ENCODE peak calls at places on chromosomes 3 and 15, in eight cellular contexts. S, C, R, Q, B, V, M and T are unnamed samples.
A peak's percentile ranks its signal among the peaks of the same experiment; 100 is the strongest.

GRCh38 chr3:23094890-23095462 is 108.2 kb upstream of the UBE2E2 start:
- DNase-seq in S (no peak), C (no peak), R (peak; percentile 71), Q (no peak), B (peak; percentile 77), V (no peak), M (no peak), T (no peak)

GRCh38 chr15:52679232-52680040 is at the start of gene ATOSA:
- DNase-seq in S (peak; percentile 94), C (no peak), R (peak; percentile 91), Q (peak; percentile 90), B (peak; percentile 64), V (peak; percentile 98), M (peak; percentile 96), T (peak; percentile 93)

GRCh38 chr15:74417230-74417629 is 16.5 kb downstream of the SEMA7A start:
- DNase-seq in S (no peak), C (no peak), R (no peak), Q (no peak), B (no peak), V (no peak), M (no peak), T (no peak)

GRCh38 chr3:140499114-140499757 is 178.6 kb upstream of the TRIM42 start:
- DNase-seq in S (no peak), C (no peak), R (peak; percentile 11), Q (no peak), B (no peak), V (no peak), M (no peak), T (no peak)

GRCh38 chr3:195075941-195076875 is 194.8 kb downstream of the XXYLT1 start:
- DNase-seq in S (no peak), C (no peak), R (no peak), Q (no peak), B (no peak), V (peak; percentile 61), M (peak; percentile 44), T (no peak)

GRCh38 chr15:52309154-52309548 is 13.5 kb upstream of the MYO5C start:
- DNase-seq in S (no peak), C (no peak), R (no peak), Q (no peak), B (no peak), V (no peak), M (no peak), T (no peak)

GRCh38 chr15:66703540-66703941 is 1.5 kb downstream of the SMAD6 start:
- DNase-seq in S (no peak), C (no peak), R (no peak), Q (peak; percentile 17), B (no peak), V (no peak), M (peak; percentile 71), T (no peak)

GRCh38 chr3:45309876-45310275 is 78.5 kb upstream of the LARS2 start:
- DNase-seq in S (no peak), C (no peak), R (no peak), Q (no peak), B (no peak), V (no peak), M (no peak), T (no peak)

GRCh38 chr3:77815467-77815866 is 775.6 kb downstream of the ROBO2 start:
- DNase-seq in S (no peak), C (no peak), R (no peak), Q (no peak), B (no peak), V (no peak), M (no peak), T (no peak)

GRCh38 chr3:133394561-133395311 is 5.1 kb upstream of the BFSP2 start:
- DNase-seq in S (no peak), C (no peak), R (no peak), Q (no peak), B (no peak), V (no peak), M (no peak), T (no peak)

GRCh38 chr3:38532529-38532928 is 36.4 kb downstream of the EXOG start:
- DNase-seq in S (no peak), C (no peak), R (no peak), Q (no peak), B (no peak), V (no peak), M (no peak), T (no peak)

GRCh38 chr3:196569003-196569516 is 600 bp downstream of the FBXO45 start:
- DNase-seq in S (no peak), C (no peak), R (peak; percentile 41), Q (peak; percentile 70), B (peak; percentile 2), V (peak; percentile 79), M (peak; percentile 71), T (peak; percentile 69)

GRCh38 chr3:27939940-27940339 is 217.8 kb upstream of the EOMES start:
- DNase-seq in S (no peak), C (no peak), R (peak; percentile 1), Q (no peak), B (peak; percentile 19), V (no peak), M (no peak), T (no peak)

GRCh38 chr15:51724673-51725072 is 12.8 kb downstream of the LYSMD2 start:
- DNase-seq in S (no peak), C (no peak), R (no peak), Q (no peak), B (no peak), V (no peak), M (no peak), T (no peak)

GRCh38 chr3:123629747-123630047 is 44.8 kb upstream of the HACD2 start:
- DNase-seq in S (no peak), C (no peak), R (no peak), Q (no peak), B (no peak), V (no peak), M (no peak), T (no peak)

GRCh38 chr3:45983865-45984264 is 11.8 kb downstream of the FYCO1 start:
- DNase-seq in S (no peak), C (no peak), R (no peak), Q (no peak), B (no peak), V (no peak), M (no peak), T (no peak)

GRCh38 chr3:72657666-72658065 is 190.6 kb downstream of the SHQ1 start:
- DNase-seq in S (no peak), C (no peak), R (no peak), Q (no peak), B (no peak), V (no peak), M (no peak), T (no peak)

GRCh38 chr3:157335677-157336076 is 101.0 kb upstream of the PTX3 start:
- DNase-seq in S (no peak), C (no peak), R (no peak), Q (no peak), B (peak; percentile 75), V (no peak), M (no peak), T (no peak)

DNA sequence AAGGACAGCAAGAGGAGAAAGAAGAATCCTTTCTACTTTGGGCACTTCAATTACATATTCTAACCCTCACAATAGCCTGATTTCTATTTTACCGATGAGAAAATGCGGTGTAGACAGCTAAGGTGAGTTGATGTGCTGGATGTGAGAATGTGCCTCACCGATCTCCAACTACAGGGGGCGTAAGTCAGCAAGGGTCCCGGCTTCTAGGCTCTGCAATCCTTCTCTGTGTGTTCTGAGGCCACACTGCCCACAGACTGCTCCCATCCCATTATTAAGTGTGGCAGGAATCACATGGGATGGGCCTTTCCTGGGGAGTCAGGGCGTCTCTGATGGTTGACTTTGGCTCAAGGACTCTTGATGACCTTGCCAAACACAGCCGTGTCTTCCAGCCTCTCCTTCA is 23.6 kb upstream of the RPL35A start:
- DNase-seq in S (no peak), C (no peak), R (no peak), Q (no peak), B (no peak), V (no peak), M (no peak), T (no peak)
- TF ChIP-seq CTCF in S (no peak), C (no peak), R (no peak), Q (peak; percentile 28), B (peak; percentile 26), V (no peak), M (no peak), T (peak; percentile 59)

GRCh38 chr15:29566914-29567313 is 255.4 kb downstream of the TJP1 start:
- DNase-seq in S (no peak), C (no peak), R (no peak), Q (no peak), B (peak; percentile 51), V (no peak), M (no peak), T (no peak)

GRCh38 chr15:29567336-29567735 is 254.9 kb downstream of the TJP1 start:
- DNase-seq in S (no peak), C (no peak), R (no peak), Q (no peak), B (no peak), V (no peak), M (no peak), T (no peak)

GRCh38 chr15:29570121-29570930 is 251.9 kb downstream of the TJP1 start:
- DNase-seq in S (no peak), C (no peak), R (no peak), Q (no peak), B (no peak), V (peak; percentile 72), M (no peak), T (no peak)

GRCh38 chr15:29569533-29570092 is 252.7 kb downstream of the TJP1 start:
- DNase-seq in S (no peak), C (no peak), R (no peak), Q (no peak), B (no peak), V (no peak), M (no peak), T (no peak)

GRCh38 chr15:29568840-29569532 is 253.3 kb downstream of the TJP1 start:
- DNase-seq in S (no peak), C (no peak), R (peak; percentile 71), Q (no peak), B (peak; percentile 41), V (no peak), M (no peak), T (no peak)
- TF ChIP-seq CTCF in S (no peak), C (peak; percentile 69), R (peak; percentile 28), Q (no peak), B (peak; percentile 69), V (peak; percentile 37), M (no peak), T (peak; percentile 44)

GRCh38 chr15:67832031-67832551 is 6.8 kb downstream of the SKOR1 start:
- DNase-seq in S (peak; percentile 49), C (no peak), R (no peak), Q (no peak), B (no peak), V (no peak), M (peak; percentile 29), T (no peak)
- TF ChIP-seq CTCF in S (no peak), C (peak; percentile 75), R (no peak), Q (peak; percentile 45), B (peak; percentile 44), V (peak; percentile 27), M (no peak), T (peak; percentile 61)

DNA sequence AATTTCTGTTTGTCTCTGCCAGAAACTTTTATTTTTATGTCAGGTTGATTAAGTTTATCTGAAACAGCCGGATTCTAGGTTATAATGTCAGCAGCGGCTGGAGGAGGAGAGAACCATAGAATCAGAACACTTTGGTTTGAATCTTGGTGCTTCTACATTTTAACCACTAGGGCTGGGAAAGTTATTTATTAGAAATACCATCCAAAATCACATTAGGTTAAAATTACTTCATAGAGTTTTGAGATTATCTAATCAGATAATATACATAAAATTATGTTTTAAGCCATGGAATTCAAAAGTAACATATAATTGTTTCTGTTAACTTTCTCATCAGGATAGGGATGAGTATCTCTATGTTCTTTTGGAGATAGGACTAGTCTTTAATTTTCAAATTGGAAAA is 502.9 kb downstream of the ROBO1 start:
- DNase-seq in S (no peak), C (no peak), R (no peak), Q (no peak), B (no peak), V (no peak), M (no peak), T (no peak)
- TF ChIP-seq CTCF in S (no peak), C (no peak), R (no peak), Q (no peak), B (no peak), V (no peak), M (no peak), T (peak; percentile 57)